ENCODE peak calls at places on chromosome 14, in seven cellular contexts. M is A673, R is RWPE1, U is BJ, C is AG04450, A is psoas muscle, J is omental fat pad. W is an unnamed sample.

GRCh38 chr14:62081012-62081612 is 318.9 kb downstream of the SNAPC1 start:
- DNase-seq in M (no peak), R (no peak), U (no peak), C (no peak), A (no peak), J (no peak), W (no peak)

GRCh38 chr14:63163306-63163705 is 40.9 kb upstream of the RHOJ start:
- DNase-seq in M (no peak), R (no peak), U (no peak), C (no peak), A (no peak), J (no peak), W (no peak)

GRCh38 chr14:90624228-90624627 is 192.0 kb downstream of the TTC7B start:
- DNase-seq in M (no peak), R (peak), U (no peak), C (no peak), A (peak), J (no peak), W (no peak)

GRCh38 chr14:32205984-32206383 is 2.9 kb upstream of the RNU6-8 start:
- DNase-seq in M (no peak), R (no peak), U (no peak), C (no peak), A (no peak), J (no peak), W (no peak)

GRCh38 chr14:100536721-100537700 is 50.2 kb downstream of the BEGAIN start:
- DNase-seq in M (no peak), R (no peak), U (no peak), C (no peak), A (peak), J (no peak), W (peak)

GRCh38 chr14:99322731-99323599 is 51.0 kb upstream of the BCL11B start:
- DNase-seq in M (no peak), R (no peak), U (no peak), C (no peak), A (no peak), J (no peak), W (no peak)

GRCh38 chr14:87613856-87614255 is 379.1 kb downstream of the GALC start:
- DNase-seq in M (no peak), R (peak), U (no peak), C (no peak), A (no peak), J (no peak), W (no peak)

GRCh38 chr14:103123634-103124500 is 606 bp downstream of the TNFAIP2 start:
- DNase-seq in M (no peak), R (no peak), U (no peak), C (no peak), A (peak), J (no peak), W (no peak)

GRCh38 chr14:36757730-36758286 is 96.1 kb downstream of the PAX9 start:
- DNase-seq in M (no peak), R (no peak), U (no peak), C (no peak), A (no peak), J (no peak), W (no peak)

GRCh38 chr14:37232907-37233481 is 35.3 kb downstream of the MIPOL1 start:
- DNase-seq in M (peak), R (peak), U (no peak), C (peak), A (no peak), J (no peak), W (peak)

GRCh38 chr14:35406811-35407630 is 2.5 kb upstream of the NFKBIA start:
- DNase-seq in M (peak), R (peak), U (no peak), C (no peak), A (no peak), J (no peak), W (no peak)

GRCh38 chr14:103318750-103319419 is 15.2 kb upstream of the EIF5 start:
- DNase-seq in M (no peak), R (no peak), U (no peak), C (no peak), A (no peak), J (no peak), W (no peak)

GRCh38 chr14:93150227-93151206 is 34.2 kb downstream of the MOAP1 start:
- DNase-seq in M (no peak), R (peak), U (no peak), C (no peak), A (peak), J (no peak), W (no peak)

GRCh38 chr14:103050935-103051334 is 6.4 kb downstream of the CDC42BPB start:
- DNase-seq in M (no peak), R (no peak), U (no peak), C (no peak), A (no peak), J (no peak), W (no peak)

GRCh38 chr14:70934502-70935134 is 27.4 kb downstream of the PCNX1 start:
- DNase-seq in M (peak), R (no peak), U (peak), C (peak), A (no peak), J (no peak), W (no peak)

GRCh38 chr14:22865424-22866215 is 5.9 kb upstream of the LRP10 start:
- DNase-seq in M (no peak), R (no peak), U (no peak), C (no peak), A (no peak), J (no peak), W (no peak)

GRCh38 chr14:70995671-70996070 is 88.4 kb downstream of the PCNX1 start:
- DNase-seq in M (no peak), R (no peak), U (no peak), C (no peak), A (no peak), J (no peak), W (no peak)

GRCh38 chr14:91349481-91350074 is 68.0 kb downstream of the CCDC88C start:
- DNase-seq in M (no peak), R (no peak), U (no peak), C (no peak), A (no peak), J (no peak), W (no peak)

GRCh38 chr14:24079521-24080141 is 8.3 kb downstream of the CPNE6 start:
- DNase-seq in M (no peak), R (no peak), U (no peak), C (no peak), A (no peak), J (no peak), W (peak)

GRCh38 chr14:21136024-21136423 is 19.8 kb downstream of the OR5AU1 start:
- DNase-seq in M (peak), R (peak), U (no peak), C (no peak), A (no peak), J (no peak), W (no peak)

GRCh38 chr14:70073924-70074566 is 114.7 kb downstream of the SLC8A3 start:
- DNase-seq in M (peak), R (peak), U (no peak), C (peak), A (peak), J (peak), W (peak)

GRCh38 chr14:90758028-90758889 is 58.0 kb downstream of the TTC7B start:
- DNase-seq in M (peak), R (peak), U (peak), C (peak), A (peak), J (peak), W (peak)

GRCh38 chr14:68199465-68200145 is 380.0 kb downstream of the RAD51B start:
- DNase-seq in M (peak), R (no peak), U (no peak), C (no peak), A (no peak), J (no peak), W (peak)

GRCh38 chr14:77044776-77045569 is 16.5 kb upstream of the IRF2BPL start:
- DNase-seq in M (no peak), R (peak), U (peak), C (no peak), A (peak), J (no peak), W (no peak)

GRCh38 chr14:89667983-89668382 is 250.9 kb upstream of the FOXN3 start:
- DNase-seq in M (no peak), R (no peak), U (no peak), C (no peak), A (no peak), J (no peak), W (peak)

GRCh38 chr14:100498068-100498467 is 89.1 kb downstream of the BEGAIN start:
- DNase-seq in M (no peak), R (no peak), U (no peak), C (no peak), A (no peak), J (no peak), W (no peak)

GRCh38 chr14:51680031-51680430 is 28.3 kb downstream of the FRMD6 start:
- DNase-seq in M (no peak), R (no peak), U (no peak), C (no peak), A (no peak), J (no peak), W (no peak)

GRCh38 chr14:103341250-103342129 is 7.5 kb downstream of the EIF5 start:
- DNase-seq in M (no peak), R (no peak), U (no peak), C (no peak), A (no peak), J (no peak), W (no peak)

GRCh38 chr14:70716958-70717357 is 75.2 kb downstream of the TTC9 start:
- DNase-seq in M (no peak), R (no peak), U (no peak), C (no peak), A (no peak), J (no peak), W (no peak)

GRCh38 chr14:22664261-22664660 is 20.1 kb upstream of the OR6J1 start:
- DNase-seq in M (no peak), R (no peak), U (no peak), C (no peak), A (no peak), J (no peak), W (no peak)

GRCh38 chr14:55710506-55711041 is 130.6 kb downstream of the KTN1 start:
- DNase-seq in M (no peak), R (no peak), U (no peak), C (no peak), A (no peak), J (no peak), W (no peak)

GRCh38 chr14:35687335-35687939 is 121.7 kb downstream of the RALGAPA1 start:
- DNase-seq in M (peak), R (peak), U (no peak), C (peak), A (no peak), J (no peak), W (peak)

DNA sequence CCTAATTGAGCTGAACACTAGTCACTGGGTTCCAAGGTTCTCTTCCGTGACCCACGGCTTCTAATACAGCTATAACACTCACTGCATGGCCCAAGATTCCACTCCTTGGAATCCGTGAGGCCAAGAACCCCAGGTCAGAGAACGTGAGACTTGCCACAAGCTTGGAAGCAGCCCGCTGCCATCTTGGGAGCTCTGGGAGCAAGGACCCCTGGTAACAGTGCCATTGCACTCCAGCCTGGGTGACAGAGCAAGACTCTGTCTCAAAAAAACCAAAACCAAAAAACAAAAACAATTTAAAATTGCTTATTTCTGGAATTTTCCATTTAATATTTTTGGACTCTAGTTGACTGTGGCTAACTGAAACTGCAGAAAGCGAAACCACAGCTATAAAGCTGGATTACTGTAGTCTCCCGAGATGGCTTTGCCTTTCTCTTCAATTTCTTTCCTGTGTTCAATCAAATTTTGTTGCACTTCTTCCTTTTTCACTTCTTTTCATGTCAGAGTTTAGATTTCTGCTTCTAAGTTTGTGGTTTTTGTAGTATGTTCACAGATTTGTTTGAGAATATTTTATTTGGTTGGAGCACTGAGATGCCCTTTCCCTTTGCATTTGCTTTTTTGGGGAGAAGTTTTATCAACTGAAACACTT is 44.7 kb downstream of the DDHD1 start:
- DNase-seq in M (no peak), R (no peak), U (no peak), C (no peak), A (no peak), J (no peak), W (no peak)
- TF ChIP-seq CTCF in M (no peak), R (no peak), U (no peak), C (no peak), A (no peak), J (no peak), W (no peak)

DNA sequence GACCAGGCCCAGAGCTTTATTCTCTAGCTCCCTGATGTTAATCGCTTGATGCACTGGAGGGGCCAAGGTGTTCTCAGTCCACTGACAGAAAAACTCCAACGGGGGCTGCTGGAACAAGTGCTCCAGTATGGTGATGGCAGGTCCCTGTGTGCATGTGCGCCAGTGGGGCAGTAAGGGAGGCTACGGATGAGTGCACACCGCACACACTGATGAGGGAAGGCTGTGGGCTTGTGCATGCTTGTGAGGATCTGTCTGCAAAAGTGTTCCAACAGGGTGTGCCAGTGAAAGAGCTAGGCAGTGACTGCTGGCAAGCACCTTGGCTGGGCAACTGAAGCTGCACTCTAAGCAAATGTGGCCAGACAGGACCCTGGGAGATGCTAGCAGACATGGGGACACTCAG is 229.7 kb upstream of the FOXG1 start:
- DNase-seq in M (no peak), R (no peak), U (no peak), C (no peak), A (no peak), J (no peak), W (no peak)
- TF ChIP-seq CTCF in M (no peak), R (no peak), U (no peak), C (no peak), A (no peak), J (no peak), W (no peak)

GRCh38 chr14:74491952-74492351 is 1.2 kb downstream of the NPC2 start:
- DNase-seq in M (peak), R (peak), U (no peak), C (no peak), A (no peak), J (no peak), W (no peak)
- TF ChIP-seq CTCF in M (peak), R (peak), U (peak), C (peak), A (peak), J (no peak), W (peak)

GRCh38 chr14:49880267-49881064 is 12.4 kb upstream of the ARF6 start:
- DNase-seq in M (peak), R (no peak), U (no peak), C (no peak), A (no peak), J (no peak), W (peak)
- TF ChIP-seq CTCF in M (no peak), R (no peak), U (no peak), C (no peak), A (no peak), J (no peak), W (no peak)

GRCh38 chr14:58620011-58620410 is 17.8 kb upstream of the DACT1 start:
- DNase-seq in M (no peak), R (no peak), U (no peak), C (no peak), A (no peak), J (no peak), W (no peak)
- TF ChIP-seq CTCF in M (no peak), R (no peak), U (no peak), C (no peak), A (no peak), J (no peak), W (no peak)

DNA sequence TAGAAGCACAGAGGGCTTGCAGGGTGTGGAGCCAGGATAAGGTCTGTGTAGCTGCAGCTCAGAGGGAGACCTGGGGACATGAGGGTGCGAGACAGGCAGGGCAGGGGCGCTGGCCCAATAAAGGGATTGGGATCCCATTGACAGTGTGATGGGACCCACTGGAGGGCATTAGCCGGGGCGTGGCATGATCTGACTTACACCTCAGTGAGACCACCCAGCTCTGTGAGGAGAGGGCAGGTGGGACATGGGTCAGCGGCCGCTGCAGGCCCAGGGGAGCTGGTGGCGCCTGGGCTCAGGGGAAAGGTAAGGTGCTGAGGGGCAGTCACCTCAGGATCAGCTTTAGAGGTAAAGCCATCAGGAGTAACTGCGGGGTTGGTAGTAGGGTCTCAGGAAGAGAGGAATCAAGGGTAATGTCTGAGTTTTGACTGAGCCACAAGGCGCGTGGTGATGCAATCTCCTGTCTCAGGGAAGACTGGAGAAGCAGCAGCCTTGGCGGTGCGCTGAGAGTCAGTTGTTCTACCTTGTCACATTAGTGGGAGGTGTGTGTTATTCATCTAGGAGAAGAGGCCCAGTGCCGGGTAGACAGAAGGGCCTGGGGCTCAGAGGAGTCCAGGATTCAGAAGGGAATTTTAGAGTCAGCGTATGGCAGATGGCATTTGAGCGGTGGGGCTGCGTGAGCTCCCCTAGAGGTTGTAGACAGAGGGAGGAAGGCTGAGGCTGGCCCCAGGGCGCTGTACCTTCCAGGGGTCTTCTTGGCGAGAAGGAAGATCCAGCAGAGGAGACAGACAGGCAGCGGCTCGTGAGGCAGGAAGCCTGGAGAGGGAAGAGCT is 30.8 kb upstream of the BDKRB2 start:
- DNase-seq in M (no peak), R (no peak), U (no peak), C (no peak), A (no peak), J (no peak), W (no peak)
- TF ChIP-seq CTCF in M (no peak), R (no peak), U (no peak), C (no peak), A (no peak), J (no peak), W (no peak)